ENCODE peak calls at places on chromosomes 1 and 21, in nine cellular contexts. U, X, Y, E, T, Z, H, K and Q are unnamed samples.

GRCh38 chr1:216178266-216178665 is 245.0 kb downstream of the USH2A start:
- DNase-seq in K (no peak), Y (no peak), T (peak; percentile 36), U (no peak), H (no peak), X (no peak), E (no peak), Z (no peak), Q (no peak)

GRCh38 chr1:222784916-222785315 is 29.9 kb upstream of the DISP1 start:
- DNase-seq in E (no peak), Z (peak; percentile 68), X (no peak), U (no peak), T (no peak), Y (no peak), K (no peak), H (no peak), Q (no peak)

GRCh38 chr1:27872059-27872801 is at the start of gene THEMIS2:
- DNase-seq in T (no peak), Y (peak; percentile 71), H (peak; percentile 87), U (no peak), E (peak; percentile 27), Z (peak; percentile 81), K (peak; percentile 79), X (no peak), Q (peak; percentile 82)

GRCh38 chr1:112618721-112619517 is at the start of gene ST7L:
- DNase-seq in U (peak; percentile 65), E (peak; percentile 68), K (peak; percentile 53), Z (peak; percentile 90), Y (peak; percentile 80), X (no peak), H (peak; percentile 79), T (peak; percentile 66), Q (peak; percentile 79)

GRCh38 chr21:34530264-34530663 is 18.3 kb upstream of the KCNE1 start:
- DNase-seq in U (no peak), H (no peak), X (no peak), Y (no peak), Z (no peak), K (no peak), T (no peak), E (no peak), Q (no peak)

GRCh38 chr21:44405948-44406872 is 49.1 kb upstream of the LRRC3 start:
- DNase-seq in E (no peak), U (no peak), Y (no peak), H (no peak), T (no peak), Z (no peak), K (no peak), X (no peak), Q (no peak)

GRCh38 chr1:169044296-169044695 is 62.2 kb upstream of the ATP1B1 start:
- DNase-seq in Z (no peak), T (no peak), Y (no peak), U (peak; percentile 54), H (no peak), X (no peak), E (no peak), K (peak; percentile 1), Q (no peak)

GRCh38 chr21:35077975-35078374 is 28.9 kb upstream of the RUNX1 start:
- DNase-seq in E (no peak), T (no peak), U (no peak), X (no peak), Y (no peak), H (no peak), Z (no peak), K (no peak), Q (no peak)

GRCh38 chr1:117852846-117853555 is 76.4 kb downstream of the GDAP2 start:
- DNase-seq in K (no peak), X (no peak), U (no peak), Z (no peak), H (no peak), Y (no peak), T (peak; percentile 96), E (no peak), Q (no peak)

GRCh38 chr1:3879099-3879498 is 21.0 kb downstream of the C1orf174 start:
- DNase-seq in X (no peak), H (no peak), Z (no peak), E (no peak), Y (no peak), K (no peak), U (no peak), T (no peak), Q (peak; percentile 23)

GRCh38 chr1:110638556-110638955 is 32.4 kb upstream of the KCNA2 start:
- DNase-seq in Z (no peak), E (no peak), K (no peak), U (no peak), H (no peak), Y (no peak), T (no peak), X (no peak), Q (no peak)

GRCh38 chr1:156115514-156116374 is 1.2 kb downstream of the LMNA start:
- DNase-seq in T (no peak), Z (peak; percentile 68), E (no peak), K (peak; percentile 23), X (no peak), H (no peak), U (peak; percentile 87), Y (no peak), Q (peak; percentile 29)

GRCh38 chr1:221791846-221792245 is 50.0 kb upstream of the DUSP10 start:
- DNase-seq in Z (no peak), Y (no peak), K (no peak), T (no peak), E (no peak), H (no peak), X (no peak), U (no peak), Q (no peak)

GRCh38 chr1:232571523-232571922 is 58.4 kb downstream of the SIPA1L2 start:
- DNase-seq in X (no peak), H (no peak), U (no peak), Y (no peak), E (no peak), K (no peak), T (no peak), Z (no peak), Q (peak; percentile 8)

GRCh38 chr1:98398092-98398491 is 263.4 kb upstream of the SNX7 start:
- DNase-seq in E (no peak), H (no peak), Z (no peak), T (no peak), X (no peak), U (no peak), Y (no peak), K (no peak), Q (no peak)

GRCh38 chr1:40769815-40770214 is 13.8 kb upstream of the KCNQ4 start:
- DNase-seq in U (no peak), K (no peak), H (no peak), X (no peak), E (no peak), T (peak; percentile 66), Z (peak; percentile 16), Y (no peak), Q (no peak)

GRCh38 chr1:208909011-208909410 is 664.8 kb upstream of the PLXNA2 start:
- DNase-seq in U (no peak), Z (no peak), E (no peak), Y (no peak), T (no peak), H (no peak), X (no peak), K (no peak), Q (no peak)

GRCh38 chr21:45544449-45545235 is 2.4 kb upstream of the SLC19A1 start:
- DNase-seq in Z (no peak), H (peak; percentile 33), Y (no peak), E (no peak), U (no peak), K (no peak), X (no peak), T (no peak), Q (no peak)

GRCh38 chr21:46191257-46191685 is 7.0 kb upstream of the SPATC1L start:
- DNase-seq in E (no peak), H (no peak), U (no peak), X (no peak), T (no peak), Y (no peak), Z (no peak), K (no peak), Q (no peak)

GRCh38 chr1:224378855-224379631 is 22.4 kb downstream of the CNIH4 start:
- DNase-seq in K (no peak), Y (no peak), Z (no peak), E (no peak), T (no peak), U (no peak), H (no peak), X (no peak), Q (no peak)

GRCh38 chr1:178241057-178241456 is 147.2 kb downstream of the RASAL2 start:
- DNase-seq in E (no peak), Y (no peak), Z (peak; percentile 56), T (no peak), H (no peak), X (no peak), K (no peak), U (no peak), Q (no peak)

GRCh38 chr1:18142471-18142870 is 34.9 kb downstream of the IGSF21 start:
- DNase-seq in E (no peak), U (no peak), Y (no peak), X (no peak), T (no peak), H (no peak), Z (no peak), K (no peak), Q (no peak)

GRCh38 chr1:216847385-216848036 is 124.3 kb upstream of the ESRRG start:
- DNase-seq in T (no peak), Y (no peak), K (no peak), H (no peak), E (no peak), U (no peak), X (no peak), Z (no peak), Q (no peak)

GRCh38 chr1:51714374-51715019 is 97.6 kb downstream of the OSBPL9 start:
- DNase-seq in U (no peak), Z (no peak), T (no peak), E (no peak), K (no peak), X (no peak), H (no peak), Y (no peak), Q (no peak)